ENCODE peak calls at places on chromosomes 3 and 15, in four cellular contexts. O is mesendoderm, C is neuronal stem cell, V is H9. F is an unnamed sample.

GRCh38 chr3:149010504-149010951 is 19.2 kb downstream of the GYG1 start:
- DNase-seq in O (no peak), C (no peak), V (no peak), F (no peak)

GRCh38 chr15:30992073-30992363 is 590 bp upstream of the MTMR10 start:
- DNase-seq in O (no peak), C (no peak), V (no peak), F (peak)

GRCh38 chr3:166837535-166837934 is 542.6 kb downstream of the ZBBX start:
- DNase-seq in O (peak), C (peak), V (peak), F (peak)

GRCh38 chr3:9690451-9691450 is 12.9 kb upstream of the CPNE9 start:
- DNase-seq in O (no peak), C (no peak), V (no peak), F (no peak)

GRCh38 chr15:43194775-43195174 is 9.6 kb downstream of the CCNDBP1 start:
- DNase-seq in O (no peak), C (no peak), V (no peak), F (no peak)

GRCh38 chr3:33146791-33147445 is 33.1 kb downstream of the CRTAP start:
- DNase-seq in O (no peak), C (no peak), V (no peak), F (no peak)

GRCh38 chr15:99719096-99719541 is 14.1 kb downstream of the LYSMD4 start:
- DNase-seq in O (no peak), C (no peak), V (no peak), F (no peak)

GRCh38 chr15:64877435-64877834 is 34.3 kb upstream of the ANKDD1A start:
- DNase-seq in O (no peak), C (no peak), V (no peak), F (no peak)

GRCh38 chr15:88491158-88491557 is 23.6 kb downstream of the MRPS11 start:
- DNase-seq in O (no peak), C (no peak), V (peak), F (no peak)

GRCh38 chr3:197027151-197027895 is 2.3 kb downstream of the MELTF start:
- DNase-seq in O (no peak), C (no peak), V (peak), F (no peak)

GRCh38 chr3:184574552-184575430 is 13.2 kb downstream of the EPHB3 start:
- DNase-seq in O (peak), C (no peak), V (peak), F (no peak)

GRCh38 chr15:88902491-88902835 is 7.1 kb upstream of the HAPLN3 start:
- DNase-seq in O (no peak), C (no peak), V (no peak), F (peak)

GRCh38 chr3:38404286-38404685 is 49.4 kb upstream of the ACVR2B start:
- DNase-seq in O (peak), C (no peak), V (no peak), F (peak)

GRCh38 chr3:57962448-57962834 is 45.8 kb upstream of the FLNB start:
- DNase-seq in O (no peak), C (no peak), V (no peak), F (no peak)
- H3K4ac ChIP-seq in O (no peak), C (no peak), V (no peak), F (no peak)

DNA sequence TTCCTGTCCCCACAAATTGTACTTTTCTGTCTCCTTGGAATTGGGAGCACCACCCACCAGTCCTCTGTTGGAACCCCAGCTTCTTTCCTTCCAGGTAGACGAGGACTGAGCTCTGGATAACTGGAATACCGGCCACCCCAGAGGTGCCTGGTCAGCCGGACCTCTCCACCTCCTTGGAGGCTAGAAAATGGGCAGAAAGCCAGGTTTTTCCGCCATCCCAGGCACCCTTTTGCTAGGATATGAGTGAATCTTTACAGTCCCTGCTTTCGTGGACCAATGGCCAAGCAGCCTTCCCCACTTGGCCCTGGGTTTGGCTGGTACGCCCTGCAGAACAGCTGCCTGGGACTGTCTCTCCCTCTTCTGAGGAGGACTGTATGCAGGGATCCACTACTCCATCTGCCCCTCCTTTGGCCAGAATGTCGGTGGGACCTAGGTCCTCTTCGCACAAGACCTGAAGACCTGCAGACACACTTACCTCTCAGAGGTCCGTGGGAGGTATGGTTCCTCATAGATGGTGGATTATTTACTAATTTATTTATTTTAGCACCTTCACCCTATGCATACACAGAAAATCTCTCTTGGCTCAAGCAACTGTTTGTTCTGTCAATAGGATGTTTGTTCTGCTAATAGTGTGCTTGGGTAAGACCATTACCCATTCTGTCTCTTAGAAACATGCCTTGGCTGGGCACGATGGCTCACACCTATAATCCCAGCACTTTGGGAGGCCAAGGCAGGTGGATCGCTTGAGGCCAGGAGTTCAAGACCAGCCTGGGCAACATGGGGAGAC is 8.6 kb upstream of the CHAC1 start:
- DNase-seq in O (no peak), C (no peak), V (no peak), F (no peak)
- H3K4ac ChIP-seq in O (no peak), C (no peak), V (no peak), F (no peak)

GRCh38 chr3:72309626-72310025 is 524.7 kb upstream of the PROK2 start:
- DNase-seq in O (no peak), C (no peak), V (no peak), F (no peak)
- H3K4ac ChIP-seq in O (no peak), C (no peak), V (no peak), F (no peak)

GRCh38 chr3:174958671-174959328 is 99.7 kb downstream of the NAALADL2 start:
- DNase-seq in O (no peak), C (no peak), V (no peak), F (no peak)
- H3K4ac ChIP-seq in O (no peak), C (no peak), V (no peak), F (no peak)

GRCh38 chr3:55565516-55565915 is 78.4 kb upstream of the WNT5A start:
- DNase-seq in O (no peak), C (no peak), V (no peak), F (no peak)
- H3K4ac ChIP-seq in O (no peak), C (no peak), V (no peak), F (no peak)

DNA sequence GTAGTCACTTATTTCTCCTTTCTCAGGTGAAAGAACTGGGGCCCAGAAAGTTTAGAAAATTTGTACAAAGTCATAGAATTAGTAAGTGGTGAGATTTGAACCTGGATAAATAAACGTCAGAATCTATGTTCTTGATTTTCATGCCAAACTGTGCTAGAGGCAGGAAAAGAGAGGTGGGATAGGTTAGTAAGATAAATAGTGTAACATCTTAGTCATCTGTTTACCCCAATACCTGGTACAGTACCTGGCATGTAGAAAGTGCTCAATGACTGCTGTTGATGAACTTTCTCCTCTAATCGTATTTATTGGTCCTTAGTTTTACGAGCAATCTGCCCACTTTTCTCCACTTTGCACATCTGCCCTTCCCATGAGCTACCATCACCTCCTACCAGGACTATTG is 124.9 kb downstream of the MITF start:
- DNase-seq in O (no peak), C (no peak), V (no peak), F (no peak)
- H3K4ac ChIP-seq in O (no peak), C (no peak), V (no peak), F (no peak)

GRCh38 chr3:136434429-136434828 is 184.3 kb downstream of the PCCB start:
- DNase-seq in O (no peak), C (no peak), V (no peak), F (no peak)

GRCh38 chr3:136432685-136433084 is 182.5 kb downstream of the PCCB start:
- DNase-seq in O (no peak), C (no peak), V (no peak), F (no peak)

DNA sequence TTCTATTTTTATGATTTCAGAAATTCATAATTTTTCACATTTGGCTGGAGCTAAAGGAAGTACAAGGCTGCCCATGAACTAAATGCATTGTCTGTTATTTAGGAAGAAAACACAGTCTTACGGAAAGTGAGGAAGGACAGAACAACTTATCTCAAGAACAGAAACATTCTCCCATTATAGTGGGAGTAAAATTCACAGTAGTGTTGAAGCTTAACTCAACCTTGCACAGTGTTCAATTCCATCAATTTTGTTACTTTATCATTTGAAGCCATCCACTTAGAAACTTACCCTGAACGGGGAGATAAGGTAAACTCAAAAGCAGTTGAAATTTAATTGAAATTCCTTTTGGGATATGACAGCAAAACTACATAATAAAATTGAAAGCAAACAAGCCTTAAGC is 186.9 kb downstream of the PCCB start:
- DNase-seq in O (no peak), C (no peak), V (no peak), F (no peak)
- H3K4ac ChIP-seq in O (no peak), C (no peak), V (no peak), F (no peak)

DNA sequence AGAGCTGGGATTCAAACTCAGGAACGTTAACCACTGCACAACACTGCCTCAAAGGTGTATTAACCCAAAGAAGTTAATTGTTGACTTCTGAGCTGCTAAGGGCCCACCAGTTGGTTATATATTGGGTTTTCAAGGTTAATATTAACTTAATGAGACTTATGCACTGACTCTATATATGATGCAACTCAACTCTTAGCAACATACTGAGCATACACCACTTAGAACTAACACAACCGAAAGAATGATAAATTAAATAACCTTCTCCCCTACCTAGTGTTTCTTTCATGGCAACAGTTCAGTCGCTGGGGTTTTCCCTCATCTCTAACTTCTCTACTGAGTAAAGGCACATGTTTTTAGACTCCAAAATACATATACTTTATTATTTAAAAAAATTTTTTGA is 34.5 kb downstream of the FOXP1 start:
- DNase-seq in O (no peak), C (no peak), V (no peak), F (no peak)
- H3K4ac ChIP-seq in O (no peak), C (no peak), V (no peak), F (no peak)

DNA sequence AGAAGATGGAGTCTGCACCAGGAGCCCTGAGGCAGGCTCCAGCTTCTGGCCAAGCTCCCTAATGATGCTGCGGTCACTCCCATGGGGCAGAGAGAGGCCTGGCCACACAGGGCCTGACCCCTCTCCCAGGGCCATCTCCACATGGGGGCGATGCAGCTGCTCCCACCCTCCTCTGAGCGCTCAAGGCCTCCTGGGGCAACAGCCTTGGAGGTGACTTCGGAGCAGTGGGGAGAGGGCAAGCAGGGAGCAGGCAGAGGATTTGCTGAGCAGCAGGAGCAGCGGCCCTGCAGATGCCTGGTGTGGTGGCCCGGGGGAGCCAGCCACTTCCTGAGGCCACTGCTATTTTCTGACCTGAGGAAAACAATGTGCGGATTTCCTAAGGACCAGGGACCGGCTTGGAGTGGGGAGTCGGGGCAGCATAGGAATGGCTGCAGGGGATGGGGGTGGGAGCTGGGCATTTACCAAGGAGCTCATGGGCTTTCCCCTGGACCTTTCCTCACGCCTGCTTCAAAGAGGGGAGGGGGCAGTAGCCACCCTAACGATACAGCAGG is 81.6 kb upstream of the RPL32 start:
- DNase-seq in O (no peak), C (no peak), V (no peak), F (no peak)
- H3K4ac ChIP-seq in O (no peak), C (no peak), V (no peak), F (no peak)